ENCODE peak calls at places on chromosomes 7 and 10, in eight cellular contexts. E is BE2C; H is CD8-positive, alpha-beta T cell; K is GM12865; V is Peyer's patch; D is Calu3; S is astrocyte of the spinal cord; F is IMR-90. T is an unnamed sample.

GRCh38 chr10:119104653-119105024 is 726 bp downstream of the DENND10 start:
- DNase-seq in E (peak), H (no peak), K (peak), V (no peak), D (no peak), S (no peak), F (no peak), T (peak)

GRCh38 chr7:37488163-37488759 is 39.6 kb upstream of the ELMO1 start:
- DNase-seq in E (no peak), H (no peak), K (peak), V (no peak), D (no peak), S (peak), F (no peak), T (no peak)

GRCh38 chr10:63166742-63167258 is 33.7 kb downstream of the NRBF2 start:
- DNase-seq in E (peak), H (peak), K (peak), V (no peak), D (peak), S (peak), F (peak), T (peak)

GRCh38 chr10:76581685-76582084 is 1055.9 kb downstream of the KCNMA1 start:
- DNase-seq in E (no peak), H (no peak), K (no peak), V (no peak), D (no peak), S (no peak), F (no peak), T (no peak)

GRCh38 chr7:137626469-137627067 is 220.2 kb downstream of the DGKI start:
- DNase-seq in E (peak), H (peak), K (peak), V (no peak), D (peak), S (peak), F (peak), T (peak)

GRCh38 chr10:95355241-95355779 is 64.5 kb upstream of the PDLIM1 start:
- DNase-seq in E (no peak), H (no peak), K (no peak), V (no peak), D (no peak), S (no peak), F (no peak), T (no peak)

GRCh38 chr7:94432799-94433198 is 38.1 kb downstream of the COL1A2 start:
- DNase-seq in E (no peak), H (no peak), K (no peak), V (no peak), D (no peak), S (peak), F (peak), T (no peak)

GRCh38 chr10:59553127-59553649 is 156.5 kb downstream of the SLC16A9 start:
- DNase-seq in E (no peak), H (no peak), K (no peak), V (no peak), D (no peak), S (no peak), F (no peak), T (no peak)

GRCh38 chr7:30475580-30475979 is 3.0 kb downstream of the NOD1 start:
- DNase-seq in E (no peak), H (no peak), K (peak), V (no peak), D (no peak), S (no peak), F (no peak), T (no peak)

GRCh38 chr10:52949899-52950298 is 177.3 kb upstream of the MBL2 start:
- DNase-seq in E (no peak), H (no peak), K (peak), V (no peak), D (peak), S (peak), F (no peak), T (no peak)
- TF ChIP-seq CTCF in E (peak), H (no peak), K (peak), V (no peak), D (no peak), S (peak), F (no peak), T (peak)

DNA sequence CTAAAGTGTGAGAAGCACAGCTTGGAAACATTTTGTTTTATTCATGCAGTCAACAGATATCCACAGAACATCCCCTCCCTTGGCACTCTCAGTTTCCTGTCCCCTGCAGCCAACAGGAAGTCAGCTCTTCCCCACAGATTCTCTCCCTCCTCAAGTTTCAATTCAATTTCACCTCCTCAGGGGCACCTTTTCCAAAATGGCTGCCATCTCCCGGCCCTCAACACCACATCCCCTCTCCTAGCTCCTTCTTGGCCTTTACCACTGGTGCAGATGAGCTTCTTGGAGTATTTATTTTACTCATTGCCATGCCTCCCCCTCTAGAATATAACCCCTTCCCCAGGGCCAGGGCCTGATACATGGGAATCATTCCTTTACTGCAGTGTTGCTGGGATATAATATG is 94.0 kb downstream of the WDR11 start:
- DNase-seq in E (no peak), H (no peak), K (no peak), V (no peak), D (no peak), S (no peak), F (no peak), T (no peak)
- TF ChIP-seq CTCF in E (no peak), H (no peak), K (no peak), V (no peak), D (no peak), S (no peak), F (no peak), T (no peak)

GRCh38 chr10:786666-787512 is 97.4 kb upstream of the DIP2C start:
- DNase-seq in E (no peak), H (no peak), K (no peak), V (peak), D (no peak), S (no peak), F (no peak), T (no peak)

GRCh38 chr10:782751-783648 is 93.5 kb upstream of the DIP2C start:
- DNase-seq in E (no peak), H (no peak), K (no peak), V (peak), D (no peak), S (no peak), F (no peak), T (no peak)

GRCh38 chr10:785539-786214 is 96.2 kb upstream of the DIP2C start:
- DNase-seq in E (no peak), H (no peak), K (no peak), V (peak), D (no peak), S (no peak), F (no peak), T (no peak)

GRCh38 chr10:784377-784758 is 94.9 kb upstream of the DIP2C start:
- DNase-seq in E (peak), H (no peak), K (no peak), V (no peak), D (no peak), S (no peak), F (no peak), T (no peak)

GRCh38 chr10:784759-785538 is 95.5 kb upstream of the DIP2C start:
- DNase-seq in E (peak), H (no peak), K (no peak), V (peak), D (peak), S (peak), F (peak), T (no peak)
- TF ChIP-seq CTCF in E (peak), H (no peak), K (no peak), V (no peak), D (no peak), S (peak), F (peak), T (no peak)

DNA sequence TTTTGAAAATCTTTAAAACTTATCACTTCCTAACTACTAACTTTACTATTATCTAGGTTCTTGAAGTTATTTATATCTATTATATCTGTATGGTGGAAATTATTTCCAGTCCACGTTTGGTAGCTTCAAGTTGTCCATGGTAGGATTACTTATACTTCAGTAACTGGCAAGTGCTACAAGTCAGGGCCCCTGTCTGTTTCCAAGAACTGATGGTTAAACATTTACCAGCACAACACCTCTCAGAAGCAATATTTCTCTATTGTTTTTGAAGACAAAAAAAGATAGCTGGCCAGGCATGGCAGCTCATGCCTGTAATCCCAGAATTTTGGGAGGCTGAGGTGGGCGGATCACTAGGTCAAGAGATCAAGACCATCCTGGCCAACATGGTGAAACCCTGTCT is 240.4 kb upstream of the RHOBTB1 start:
- DNase-seq in E (no peak), H (no peak), K (no peak), V (no peak), D (no peak), S (no peak), F (no peak), T (no peak)
- TF ChIP-seq CTCF in E (no peak), H (no peak), K (no peak), V (no peak), D (no peak), S (no peak), F (no peak), T (no peak)

GRCh38 chr10:43453266-43453831 is 16.4 kb downstream of the ZNF487 start:
- DNase-seq in E (no peak), H (no peak), K (peak), V (no peak), D (no peak), S (no peak), F (no peak), T (peak)
- TF ChIP-seq CTCF in E (no peak), H (no peak), K (no peak), V (no peak), D (no peak), S (no peak), F (no peak), T (no peak)

GRCh38 chr10:22278441-22278782 is 37.8 kb upstream of the COMMD3 start:
- DNase-seq in E (no peak), H (no peak), K (no peak), V (no peak), D (no peak), S (no peak), F (no peak), T (no peak)
- TF ChIP-seq CTCF in E (no peak), H (no peak), K (no peak), V (no peak), D (no peak), S (no peak), F (no peak), T (no peak)

DNA sequence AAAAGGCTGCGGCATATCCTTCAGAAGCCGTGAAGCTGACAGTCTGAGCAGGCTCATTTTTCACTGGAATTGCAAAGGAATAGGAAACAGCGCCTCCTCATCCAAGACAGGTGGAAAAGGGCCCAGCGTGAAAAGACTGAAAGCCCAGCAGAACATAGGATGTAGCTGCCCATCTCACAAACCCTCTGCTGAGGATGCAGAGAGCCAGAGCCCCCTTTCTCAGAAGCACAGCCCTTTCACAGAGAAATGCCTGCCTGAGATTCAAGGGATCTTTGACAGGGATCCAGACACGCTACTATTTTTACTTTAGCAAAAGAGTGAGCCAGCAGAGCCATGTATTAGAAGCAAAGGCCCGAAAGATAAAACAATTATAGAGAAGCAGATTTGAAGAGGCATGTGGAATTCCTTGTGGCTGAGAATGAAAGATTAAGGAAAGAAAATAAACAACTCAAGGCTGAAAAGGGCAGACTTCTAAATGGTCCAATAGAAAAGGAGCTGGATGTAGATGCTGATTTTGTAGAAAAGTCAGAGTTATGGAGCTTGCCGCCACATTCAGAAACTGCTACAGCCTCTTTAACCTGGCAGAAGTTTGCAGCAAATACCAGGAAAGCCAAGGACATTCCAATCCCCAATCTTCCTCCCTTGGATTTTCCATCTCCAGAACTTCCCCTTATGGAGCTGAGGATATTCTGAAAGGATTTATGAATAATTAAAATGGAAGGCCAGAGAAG is 36.9 kb downstream of the GDI2 start:
- DNase-seq in E (no peak), H (no peak), K (no peak), V (no peak), D (no peak), S (no peak), F (peak), T (no peak)
- TF ChIP-seq CTCF in E (peak), H (no peak), K (no peak), V (no peak), D (no peak), S (peak), F (no peak), T (no peak)

DNA sequence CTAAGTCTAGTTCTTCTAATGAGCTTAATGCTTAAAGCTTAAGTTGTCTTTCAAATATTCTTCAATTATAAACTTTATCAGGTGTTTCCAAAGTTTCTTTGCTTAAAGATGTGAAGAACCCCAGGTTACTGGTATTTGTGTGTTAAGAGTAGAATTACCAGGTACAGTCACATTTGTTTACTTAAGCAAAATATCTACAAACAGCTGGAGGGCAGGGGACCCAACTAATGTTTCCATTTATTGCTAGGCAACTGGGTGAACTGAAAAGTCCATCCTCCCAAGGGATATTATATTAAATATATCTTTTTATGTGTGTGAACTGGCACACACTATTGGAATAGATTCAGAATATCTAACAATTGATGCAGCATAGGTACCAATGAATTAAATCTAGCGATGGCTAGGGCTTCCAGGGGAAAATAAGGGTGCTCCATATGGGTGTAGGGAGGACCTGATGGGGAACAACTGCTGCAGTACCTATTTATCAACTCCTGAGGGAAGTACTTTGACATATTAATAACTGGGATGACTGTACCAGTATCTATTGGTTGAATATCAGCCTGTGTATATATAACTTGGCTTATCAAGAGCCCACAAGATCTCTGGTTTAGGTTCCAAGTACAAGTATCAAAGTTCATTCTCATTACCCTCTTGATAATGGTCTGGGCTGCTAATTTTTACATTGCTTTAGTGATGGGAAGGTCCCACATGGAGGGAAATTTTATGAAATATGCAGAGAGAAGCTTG is 10.3 kb upstream of the AGR3 start:
- DNase-seq in E (no peak), H (no peak), K (no peak), V (no peak), D (no peak), S (no peak), F (no peak), T (no peak)
- TF ChIP-seq CTCF in E (no peak), H (no peak), K (no peak), V (no peak), D (peak), S (no peak), F (no peak), T (no peak)

DNA sequence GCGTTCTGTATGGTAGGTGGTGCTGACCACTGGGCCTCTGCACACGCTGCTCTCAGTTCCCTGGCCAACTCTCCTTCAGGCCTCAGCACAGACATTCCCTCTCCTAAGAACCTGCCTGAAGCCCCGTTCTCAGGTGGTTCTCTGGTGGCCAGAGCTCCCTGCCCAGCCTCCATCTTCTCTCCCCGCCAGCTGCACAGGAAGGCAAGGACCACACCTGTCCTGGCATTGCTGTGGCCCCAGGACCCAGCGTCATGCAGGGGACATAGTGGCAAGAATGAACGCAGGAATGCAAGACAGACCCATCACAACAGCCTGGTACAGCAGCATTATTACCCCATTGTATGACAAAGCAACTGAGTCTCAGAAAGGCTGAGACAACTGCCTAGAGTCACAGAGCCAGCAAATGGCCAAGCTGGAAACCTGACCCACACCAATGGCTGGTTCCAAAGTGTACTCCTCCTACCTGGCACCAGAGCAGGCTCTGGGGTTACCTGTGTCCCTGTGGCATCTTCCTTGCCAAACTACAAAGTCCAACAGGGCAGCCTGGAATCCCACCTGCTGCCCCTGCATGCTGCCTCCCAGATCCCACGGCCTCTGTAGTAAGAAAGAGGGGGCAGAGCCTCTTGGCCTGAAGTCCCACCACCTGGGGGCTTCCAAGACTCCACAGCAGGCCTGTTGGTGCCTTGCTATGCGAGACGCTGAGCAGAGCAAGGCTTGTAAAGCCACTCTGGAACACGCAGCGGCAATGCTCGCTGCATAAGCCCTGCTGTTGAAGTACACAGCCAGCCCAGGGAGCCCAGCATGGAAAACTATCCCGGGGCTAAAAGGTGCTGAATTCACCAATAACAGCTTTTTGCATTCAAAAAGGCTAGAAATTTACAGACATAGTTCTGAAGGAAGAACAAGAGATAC is 73.3 kb downstream of the CHST15 start:
- DNase-seq in E (no peak), H (no peak), K (no peak), V (no peak), D (no peak), S (no peak), F (no peak), T (no peak)
- TF ChIP-seq CTCF in E (no peak), H (no peak), K (no peak), V (no peak), D (no peak), S (no peak), F (no peak), T (no peak)

GRCh38 chr7:105046414-105046813 is 32.4 kb downstream of the KMT2E start:
- DNase-seq in E (no peak), H (no peak), K (no peak), V (no peak), D (no peak), S (peak), F (peak), T (no peak)

GRCh38 chr7:105050493-105050892 is 36.5 kb downstream of the KMT2E start:
- DNase-seq in E (no peak), H (no peak), K (no peak), V (no peak), D (no peak), S (no peak), F (no peak), T (no peak)

GRCh38 chr7:105044449-105045081 is 30.6 kb downstream of the KMT2E start:
- DNase-seq in E (no peak), H (no peak), K (no peak), V (no peak), D (no peak), S (no peak), F (no peak), T (no peak)

DNA sequence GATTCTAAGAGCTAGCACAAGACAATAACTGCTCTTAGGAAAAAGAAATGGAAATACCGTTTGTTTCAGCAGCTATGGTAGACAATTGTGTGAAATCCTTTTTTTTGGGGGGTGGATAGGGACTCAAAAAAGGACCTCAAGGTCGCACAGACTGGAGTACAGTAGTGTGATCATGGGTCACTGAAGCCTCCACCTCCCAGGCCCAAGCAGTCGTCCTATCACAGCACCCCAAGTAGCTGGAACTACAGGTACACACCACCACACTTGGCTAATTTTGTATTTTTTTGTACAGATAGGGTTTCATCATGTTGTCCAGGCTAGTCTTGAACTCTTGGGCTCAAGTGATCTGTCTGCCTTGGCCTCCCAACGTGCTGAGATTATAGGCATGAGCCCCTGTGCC is 33.9 kb downstream of the KMT2E start:
- DNase-seq in E (no peak), H (no peak), K (no peak), V (no peak), D (no peak), S (no peak), F (no peak), T (no peak)
- TF ChIP-seq CTCF in E (no peak), H (no peak), K (no peak), V (no peak), D (no peak), S (no peak), F (no peak), T (no peak)